ENCODE peak calls at places on chromosome 21, in five cellular contexts. K is non-pigmented ciliary epithelial cell, Y is HS-5, P is stromal cell of bone marrow, A is myocyte. X is an unnamed sample.

GRCh38 chr21:15050588-15051377 is 14.0 kb downstream of the NRIP1 start:
- DNase-seq in K (no peak), Y (no peak), P (no peak), A (no peak), X (no peak)

GRCh38 chr21:36550761-36551160 is 70.8 kb upstream of the CLDN14 start:
- DNase-seq in K (no peak), Y (no peak), P (peak; percentile 7), A (peak; percentile 81), X (no peak)

GRCh38 chr21:35965699-35966098 is 94.6 kb downstream of the SETD4 start:
- DNase-seq in K (no peak), Y (no peak), P (no peak), A (no peak), X (no peak)

GRCh38 chr21:46126321-46127238 is 28.7 kb downstream of the COL6A2 start:
- DNase-seq in K (no peak), Y (no peak), P (no peak), A (no peak), X (no peak)

GRCh38 chr21:45470087-45470515 is 65.1 kb downstream of the COL18A1 start:
- DNase-seq in K (no peak), Y (no peak), P (no peak), A (no peak), X (no peak)

GRCh38 chr21:38356898-38357297 is 100.1 kb downstream of the KCNJ15 start:
- DNase-seq in K (no peak), Y (no peak), P (no peak), A (no peak), X (no peak)

GRCh38 chr21:39082656-39083376 is 100.4 kb downstream of the PSMG1 start:
- DNase-seq in K (no peak), Y (no peak), P (no peak), A (no peak), X (no peak)

GRCh38 chr21:45590726-45591618 is 48.7 kb upstream of the SLC19A1 start:
- DNase-seq in K (no peak), Y (no peak), P (no peak), A (no peak), X (peak; percentile 78)

GRCh38 chr21:28253378-28253777 is 739.3 kb downstream of the LTN1 start:
- DNase-seq in K (no peak), Y (peak; percentile 45), P (no peak), A (no peak), X (no peak)

GRCh38 chr21:37176716-37177115 is 90.4 kb downstream of the VPS26C start:
- DNase-seq in K (no peak), Y (no peak), P (no peak), A (peak; percentile 50), X (no peak)

GRCh38 chr21:45420623-45421041 is 15.7 kb downstream of the COL18A1 start:
- DNase-seq in K (no peak), Y (no peak), P (no peak), A (peak; percentile 71), X (no peak)

GRCh38 chr21:26385721-26386120 is 187.4 kb downstream of the CYYR1 start:
- DNase-seq in K (no peak), Y (peak; percentile 41), P (peak; percentile 61), A (peak; percentile 46), X (no peak)

GRCh38 chr21:41582866-41583265 is 74.9 kb upstream of the TMPRSS2 start:
- DNase-seq in K (no peak), Y (no peak), P (no peak), A (no peak), X (no peak)

GRCh38 chr21:15480160-15480559 is 249.6 kb upstream of the USP25 start:
- DNase-seq in K (no peak), Y (no peak), P (no peak), A (no peak), X (no peak)

GRCh38 chr21:15277498-15277897 is 212.7 kb upstream of the NRIP1 start:
- DNase-seq in K (no peak), Y (no peak), P (no peak), A (no peak), X (no peak)

GRCh38 chr21:27648560-27648959 is 681.7 kb upstream of the ADAMTS5 start:
- DNase-seq in K (peak; percentile 81), Y (peak; percentile 76), P (peak; percentile 83), A (peak; percentile 77), X (no peak)

GRCh38 chr21:39022901-39023693 is 160.2 kb downstream of the PSMG1 start:
- DNase-seq in K (no peak), Y (no peak), P (no peak), A (peak; percentile 79), X (no peak)

GRCh38 chr21:29287383-29287782 is 11.3 kb upstream of the BACH1 start:
- DNase-seq in K (no peak), Y (no peak), P (no peak), A (peak; percentile 48), X (no peak)

GRCh38 chr21:39527664-39528381 is 76.1 kb downstream of the SH3BGR start:
- DNase-seq in K (no peak), Y (no peak), P (no peak), A (no peak), X (no peak)

GRCh38 chr21:37658994-37659458 is 257.2 kb downstream of the KCNJ6 start:
- DNase-seq in K (peak; percentile 40), Y (peak; percentile 54), P (peak; percentile 69), A (peak; percentile 68), X (no peak)

GRCh38 chr21:19607983-19608668 is 1204.5 kb upstream of the TMPRSS15 start:
- DNase-seq in K (no peak), Y (no peak), P (no peak), A (no peak), X (no peak)

GRCh38 chr21:44847261-44848056 is 26.0 kb downstream of the PTTG1IP start:
- DNase-seq in K (no peak), Y (no peak), P (no peak), A (peak; percentile 28), X (no peak)

GRCh38 chr21:45460011-45460565 is 55.1 kb downstream of the COL18A1 start:
- DNase-seq in K (no peak), Y (no peak), P (no peak), A (no peak), X (no peak)

GRCh38 chr21:38219049-38219628 is 37.7 kb upstream of the KCNJ15 start:
- DNase-seq in K (no peak), Y (peak; percentile 49), P (peak; percentile 73), A (peak; percentile 82), X (peak; percentile 69)

GRCh38 chr21:46022551-46023107 is 41.1 kb downstream of the COL6A1 start:
- DNase-seq in K (no peak), Y (no peak), P (no peak), A (no peak), X (no peak)

GRCh38 chr21:26453258-26453657 is 119.8 kb downstream of the CYYR1 start:
- DNase-seq in K (no peak), Y (no peak), P (no peak), A (no peak), X (no peak)

GRCh38 chr21:35163381-35163780 is 114.3 kb upstream of the RUNX1 start:
- DNase-seq in K (no peak), Y (peak; percentile 61), P (no peak), A (no peak), X (no peak)

GRCh38 chr21:44793269-44794030 is 8.2 kb downstream of the UBE2G2 start:
- DNase-seq in K (no peak), Y (no peak), P (peak; percentile 34), A (peak; percentile 74), X (peak; percentile 83)

GRCh38 chr21:46067505-46068201 is 30.3 kb upstream of the COL6A2 start:
- DNase-seq in K (no peak), Y (no peak), P (no peak), A (no peak), X (no peak)

GRCh38 chr21:43277481-43278351 is 108.9 kb downstream of the CRYAA start:
- DNase-seq in K (no peak), Y (no peak), P (no peak), A (no peak), X (no peak)

GRCh38 chr21:33685613-33686197 is 43.4 kb downstream of the ITSN1 start:
- DNase-seq in K (no peak), Y (peak; percentile 55), P (peak; percentile 21), A (no peak), X (no peak)

GRCh38 chr21:14482165-14482564 is 64.0 kb downstream of the SAMSN1 start:
- DNase-seq in K (no peak), Y (no peak), P (no peak), A (no peak), X (peak; percentile 27)